ENCODE peak calls at places on chromosomes 3 and 15, in four cellular contexts. S is iris pigment epithelial cell, X is non-pigmented ciliary epithelial cell, A is EL. I is an unnamed sample.

GRCh38 chr3:40912461-40912860 is 286.8 kb upstream of the CTNNB1 start:
- DNase-seq in S (no peak), X (no peak), A (no peak), I (no peak)

GRCh38 chr15:55683366-55683765 is 59.6 kb downstream of the PRTG start:
- DNase-seq in S (peak), X (no peak), A (peak), I (no peak)

GRCh38 chr3:127200086-127200691 is 7.3 kb downstream of the PRR23E start:
- DNase-seq in S (no peak), X (no peak), A (no peak), I (no peak)

GRCh38 chr3:32392530-32393302 is 1.1 kb downstream of the CMTM7 start:
- DNase-seq in S (peak), X (no peak), A (peak), I (no peak)

GRCh38 chr15:83943849-83944404 is 290.0 kb downstream of the ADAMTSL3 start:
- DNase-seq in S (peak), X (peak), A (no peak), I (no peak)

GRCh38 chr15:31227954-31228542 is 98.6 kb upstream of the KLF13 start:
- DNase-seq in S (no peak), X (no peak), A (no peak), I (no peak)

GRCh38 chr15:80831606-80832224 is 52.5 kb downstream of the CEMIP start:
- DNase-seq in S (no peak), X (no peak), A (no peak), I (no peak)

GRCh38 chr15:80779658-80780415 is 667 bp downstream of the CEMIP start:
- DNase-seq in S (peak), X (no peak), A (peak), I (no peak)

GRCh38 chr3:170154084-170154483 is 27.4 kb downstream of the PHC3 start:
- DNase-seq in S (peak), X (no peak), A (peak), I (no peak)

GRCh38 chr3:8529738-8530525 is 28.3 kb downstream of the LMCD1 start:
- DNase-seq in S (no peak), X (no peak), A (peak), I (no peak)

GRCh38 chr3:13012228-13012691 is 61.0 kb downstream of the IQSEC1 start:
- DNase-seq in S (no peak), X (no peak), A (peak), I (no peak)

GRCh38 chr3:100260081-100260684 is 609 bp upstream of the TBC1D23 start:
- DNase-seq in S (peak), X (no peak), A (peak), I (no peak)

GRCh38 chr3:101144080-101144479 is 150.9 kb upstream of the ABI3BP start:
- DNase-seq in S (no peak), X (no peak), A (no peak), I (no peak)

GRCh38 chr3:159763466-159764210 is 225.0 kb upstream of the IL12A start:
- DNase-seq in S (peak), X (no peak), A (peak), I (no peak)

GRCh38 chr3:16147226-16147625 is 27.3 kb upstream of the GALNT15 start:
- DNase-seq in S (peak), X (no peak), A (peak), I (no peak)

GRCh38 chr3:50242778-50243551 is 7.0 kb downstream of the GNAI2 start:
- DNase-seq in S (peak), X (no peak), A (peak), I (no peak)

GRCh38 chr15:66603301-66604179 is 37.7 kb upstream of the LCTL start:
- DNase-seq in S (peak), X (no peak), A (peak), I (no peak)

GRCh38 chr3:10312391-10312790 is 8.5 kb downstream of the SEC13 start:
- DNase-seq in S (no peak), X (no peak), A (no peak), I (no peak)

GRCh38 chr3:110995461-110996226 is 76.0 kb upstream of the NECTIN3 start:
- DNase-seq in S (peak), X (peak), A (peak), I (no peak)

GRCh38 chr3:62882676-62883228 is 7.5 kb upstream of the CADPS start:
- DNase-seq in S (no peak), X (no peak), A (no peak), I (no peak)

GRCh38 chr3:87247086-87247781 is 20.1 kb downstream of the CHMP2B start:
- DNase-seq in S (peak), X (no peak), A (no peak), I (no peak)

GRCh38 chr3:16485024-16485992 is 28.2 kb downstream of the RFTN1 start:
- DNase-seq in S (no peak), X (no peak), A (no peak), I (no peak)

GRCh38 chr15:90823455-90823974 is 44.9 kb upstream of the FURIN start:
- DNase-seq in S (no peak), X (no peak), A (no peak), I (no peak)

GRCh38 chr3:155362808-155363689 is 69.6 kb upstream of the STRIT1 start:
- DNase-seq in S (no peak), X (no peak), A (no peak), I (no peak)

GRCh38 chr15:70560617-70561328 is 202.6 kb downstream of the UACA start:
- DNase-seq in S (no peak), X (no peak), A (no peak), I (no peak)

GRCh38 chr3:23175361-23176073 is 27.6 kb upstream of the UBE2E2 start:
- DNase-seq in S (no peak), X (no peak), A (no peak), I (no peak)